ENCODE peak calls at places on chromosomes 11 and 22, in six cellular contexts. P is ascending aorta; F is kidney epithelial cell; K is prostate gland; U is colonic mucosa; A is CD8-positive, alpha-beta T cell. E is an unnamed sample.
A peak's percentile ranks its signal among the peaks of the same experiment; 100 is the strongest.

GRCh38 chr22:39852799-39853198 is 40.8 kb downstream of the ENTHD1 start:
- DNase-seq in P (no peak), F (no peak), K (no peak), U (no peak), A (no peak), E (no peak)

GRCh38 chr11:61392991-61393595 is 706 bp downstream of the TMEM216 start:
- DNase-seq in P (no peak), F (no peak), K (no peak), U (peak; percentile 34), A (no peak), E (no peak)

GRCh38 chr11:119699227-119699626 is 29.8 kb downstream of the NECTIN1 start:
- DNase-seq in P (peak; percentile 72), F (no peak), K (peak; percentile 76), U (peak; percentile 87), A (no peak), E (no peak)

GRCh38 chr11:110091995-110092576 is 1.1 kb upstream of the ZC3H12C start:
- DNase-seq in P (no peak), F (no peak), K (no peak), U (no peak), A (no peak), E (no peak)

GRCh38 chr11:2328656-2329354 is 27.0 kb downstream of the TSPAN32 start:
- DNase-seq in P (peak; percentile 50), F (no peak), K (no peak), U (no peak), A (no peak), E (no peak)

GRCh38 chr11:28760676-28761390 is 652.6 kb downstream of the METTL15 start:
- DNase-seq in P (no peak), F (peak; percentile 72), K (no peak), U (no peak), A (no peak), E (no peak)

GRCh38 chr22:20433686-20434241 is 3.9 kb downstream of the SCARF2 start:
- DNase-seq in P (no peak), F (no peak), K (no peak), U (no peak), A (no peak), E (peak; percentile 54)

GRCh38 chr11:68145120-68145866 is 24.1 kb upstream of the CHKA start:
- DNase-seq in P (no peak), F (no peak), K (no peak), U (no peak), A (no peak), E (no peak)

GRCh38 chr11:70544774-70545625 is 146.7 kb downstream of the CTTN start:
- DNase-seq in P (no peak), F (peak; percentile 55), K (no peak), U (no peak), A (no peak), E (no peak)

GRCh38 chr11:130744804-130745203 is 171.5 kb downstream of the SNX19 start:
- DNase-seq in P (no peak), F (no peak), K (no peak), U (no peak), A (no peak), E (no peak)

GRCh38 chr11:123653997-123654565 is 343 bp downstream of the SCN3B start:
- DNase-seq in P (no peak), F (peak; percentile 12), K (peak; percentile 21), U (peak; percentile 39), A (no peak), E (peak; percentile 33)

GRCh38 chr11:134244593-134244992 is 8.6 kb downstream of the THYN1 start:
- DNase-seq in P (no peak), F (no peak), K (no peak), U (no peak), A (no peak), E (no peak)

GRCh38 chr11:117466966-117467365 is 139.3 kb downstream of the CEP164 start:
- DNase-seq in P (no peak), F (no peak), K (no peak), U (no peak), A (no peak), E (no peak)

GRCh38 chr11:116563028-116563712 is 209.6 kb downstream of the BUD13 start:
- DNase-seq in P (no peak), F (no peak), K (no peak), U (no peak), A (no peak), E (no peak)

GRCh38 chr11:126581871-126582270 is 226.4 kb downstream of the ST3GAL4 start:
- DNase-seq in P (no peak), F (no peak), K (no peak), U (no peak), A (no peak), E (no peak)

DNA sequence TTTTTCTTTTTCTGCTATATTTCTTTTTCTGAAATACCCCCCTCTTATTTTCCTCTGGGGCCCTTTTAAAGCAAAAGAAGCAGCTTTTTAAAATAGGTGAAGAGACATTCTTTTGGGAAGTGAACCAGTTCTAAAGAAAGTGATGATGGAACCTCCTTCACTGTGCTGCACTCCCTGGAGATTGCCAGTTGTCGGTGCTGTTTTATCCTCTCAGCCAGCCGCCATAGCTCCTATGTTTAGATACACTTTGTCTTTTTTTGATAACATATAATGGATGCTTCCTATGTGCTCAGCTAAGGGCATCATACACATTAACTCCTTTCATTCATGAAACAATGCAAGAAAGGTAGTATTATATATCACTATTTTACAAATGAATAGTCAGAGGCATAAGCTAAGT is 14.0 kb downstream of the CFAP300 start:
- DNase-seq in P (no peak), F (no peak), K (no peak), U (no peak), A (no peak), E (no peak)
- TF ChIP-seq CTCF in P (peak; percentile 25), F (peak; percentile 21), K (peak; percentile 21), U (no peak), A (no peak), E (no peak)

GRCh38 chr11:839280-839623 is 3.1 kb downstream of the POLR2L start:
- DNase-seq in P (no peak), F (no peak), K (no peak), U (no peak), A (no peak), E (no peak)

GRCh38 chr11:837189-837989 is 4.6 kb downstream of the CD151 start:
- DNase-seq in P (no peak), F (no peak), K (no peak), U (no peak), A (no peak), E (no peak)

GRCh38 chr11:837990-838307 is 4.4 kb downstream of the POLR2L start:
- DNase-seq in P (no peak), F (no peak), K (no peak), U (no peak), A (no peak), E (no peak)

GRCh38 chr11:839875-840617 is 2.3 kb downstream of the POLR2L start:
- DNase-seq in P (no peak), F (no peak), K (no peak), U (no peak), A (no peak), E (no peak)

GRCh38 chr11:838441-839279 is 3.7 kb downstream of the POLR2L start:
- DNase-seq in P (no peak), F (no peak), K (no peak), U (peak; percentile 67), A (no peak), E (no peak)
- TF ChIP-seq CTCF in P (peak; percentile 16), F (peak; percentile 34), K (peak; percentile 7), U (no peak), A (no peak), E (peak; percentile 6)

DNA sequence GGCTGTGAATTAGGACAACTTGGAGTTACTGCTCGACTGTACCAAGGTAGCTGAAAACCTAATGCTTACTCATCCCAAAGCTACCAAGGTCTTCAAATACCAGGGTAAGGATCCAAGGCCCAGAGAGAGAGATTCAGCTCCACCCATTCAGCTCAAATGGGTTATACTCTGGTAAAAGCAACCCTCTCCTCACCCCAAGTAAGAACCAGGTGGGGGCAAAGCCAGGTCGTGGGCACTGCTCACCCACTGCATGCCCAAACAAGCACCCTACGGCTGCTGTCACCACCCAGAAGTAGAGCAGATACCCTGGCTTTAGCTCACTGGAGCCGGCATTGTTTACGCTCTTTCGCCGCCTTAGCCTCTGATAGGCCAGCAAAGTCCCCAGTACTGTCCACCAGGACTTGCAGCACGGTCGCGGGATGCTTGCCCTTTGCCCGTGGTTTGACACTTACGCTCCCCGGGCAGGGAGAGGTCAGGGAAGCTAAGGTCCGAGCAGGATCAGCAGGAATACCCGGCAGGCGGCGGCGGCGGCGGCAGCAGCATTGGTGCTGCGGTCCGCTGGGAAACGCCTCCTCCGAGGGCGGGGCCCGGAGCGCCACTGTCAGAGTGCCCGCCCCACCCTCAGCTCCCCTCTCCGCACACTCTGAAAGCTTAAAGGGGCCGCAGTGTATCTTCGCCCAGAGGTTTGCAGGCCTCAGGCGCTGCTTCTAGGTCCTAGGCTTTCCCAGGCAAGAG is 19.6 kb downstream of the CKAP5 start:
- DNase-seq in P (peak; percentile 90), F (peak; percentile 43), K (peak; percentile 72), U (peak; percentile 83), A (peak; percentile 41), E (peak; percentile 23)
- TF ChIP-seq CTCF in P (peak; percentile 25), F (no peak), K (peak; percentile 19), U (no peak), A (no peak), E (no peak)

GRCh38 chr11:88651556-88651955 is 314.0 kb upstream of the CTSC start:
- DNase-seq in P (no peak), F (no peak), K (no peak), U (no peak), A (no peak), E (no peak)
- TF ChIP-seq CTCF in P (no peak), F (no peak), K (no peak), U (no peak), A (no peak), E (no peak)

GRCh38 chr11:32334822-32335221 is 100.5 kb downstream of the WT1 start:
- DNase-seq in P (no peak), F (no peak), K (no peak), U (peak; percentile 36), A (no peak), E (no peak)

GRCh38 chr11:32332990-32333334 is 102.4 kb downstream of the WT1 start:
- DNase-seq in P (no peak), F (no peak), K (no peak), U (no peak), A (no peak), E (no peak)

GRCh38 chr11:32331792-32332191 is 103.5 kb downstream of the WT1 start:
- DNase-seq in P (no peak), F (no peak), K (no peak), U (no peak), A (no peak), E (no peak)

GRCh38 chr11:32331098-32331497 is 104.2 kb downstream of the WT1 start:
- DNase-seq in P (no peak), F (no peak), K (no peak), U (no peak), A (no peak), E (no peak)

GRCh38 chr11:32333335-32333991 is 101.9 kb downstream of the WT1 start:
- DNase-seq in P (peak; percentile 67), F (no peak), K (peak; percentile 51), U (peak; percentile 77), A (no peak), E (no peak)
- TF ChIP-seq CTCF in P (peak; percentile 38), F (peak; percentile 58), K (no peak), U (no peak), A (no peak), E (no peak)

DNA sequence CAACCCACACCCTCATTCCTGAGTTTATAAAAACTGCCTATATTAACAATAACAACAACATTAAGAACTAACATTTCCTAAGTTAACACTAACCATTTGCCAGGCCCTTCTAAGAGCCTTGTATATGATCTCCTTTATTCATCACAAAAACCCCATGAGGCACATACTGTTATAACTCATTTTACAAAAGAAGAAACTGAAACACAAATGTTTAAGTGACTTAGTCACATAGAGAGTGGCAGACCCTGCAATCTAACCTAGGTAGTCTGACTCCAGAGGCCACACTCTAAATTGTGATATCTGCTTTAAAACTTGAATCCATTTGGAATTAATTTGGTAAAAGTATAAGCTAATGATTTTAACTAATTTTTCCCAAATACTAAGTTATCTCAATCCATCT is 116.1 kb downstream of the SYT9 start:
- DNase-seq in P (no peak), F (no peak), K (no peak), U (no peak), A (no peak), E (no peak)
- TF ChIP-seq CTCF in P (no peak), F (no peak), K (no peak), U (no peak), A (no peak), E (no peak)